ENCODE peak calls at places on chromosomes 3 and 15, in nine cellular contexts. T, B, X, I, H, Z, R, C and N are unnamed samples.

GRCh38 chr15:92637621-92638020 is 18.0 kb downstream of the FAM174B start:
- DNase-seq in Z (no peak), R (no peak), C (peak; percentile 6), B (no peak), H (peak; percentile 25), T (no peak), I (no peak), X (no peak), N (no peak)

GRCh38 chr3:54882114-54882833 is 45.6 kb downstream of the LRTM1 start:
- DNase-seq in H (no peak), X (no peak), I (no peak), T (peak; percentile 94), R (peak; percentile 92), Z (no peak), C (no peak), B (peak; percentile 96), N (peak; percentile 98)

GRCh38 chr3:158768361-158768787 is 33.5 kb upstream of the MFSD1 start:
- DNase-seq in I (no peak), R (peak; percentile 76), B (peak; percentile 52), H (peak; percentile 41), X (no peak), T (no peak), C (no peak), Z (peak; percentile 76), N (peak; percentile 70)

GRCh38 chr3:74850381-74850780 is 235.9 kb upstream of the CNTN3 start:
- DNase-seq in B (no peak), C (no peak), I (no peak), T (no peak), Z (no peak), R (no peak), X (no peak), H (no peak), N (no peak)

GRCh38 chr3:35748144-35748543 is 108.8 kb downstream of the ARPP21 start:
- DNase-seq in R (no peak), Z (no peak), I (no peak), H (no peak), X (no peak), C (no peak), B (no peak), T (no peak), N (no peak)

GRCh38 chr3:99499235-99499798 is 139.1 kb upstream of the COL8A1 start:
- DNase-seq in X (peak; percentile 16), T (no peak), B (peak; percentile 82), I (peak; percentile 15), R (peak; percentile 85), H (peak; percentile 27), Z (no peak), C (peak; percentile 38), N (peak; percentile 74)

GRCh38 chr15:56758770-56759449 is 25.6 kb upstream of the ZNF280D start:
- DNase-seq in Z (no peak), B (peak; percentile 83), H (no peak), T (peak; percentile 42), C (no peak), X (no peak), I (no peak), R (peak; percentile 73), N (peak; percentile 58)

GRCh38 chr15:85133709-85134108 is 152.1 kb downstream of the PDE8A start:
- DNase-seq in I (no peak), H (no peak), X (no peak), B (no peak), R (no peak), Z (no peak), T (no peak), C (no peak), N (no peak)

GRCh38 chr3:73827658-73828313 is 203.0 kb upstream of the PDZRN3 start:
- DNase-seq in H (no peak), B (peak; percentile 58), Z (no peak), I (no peak), R (peak; percentile 68), T (no peak), X (no peak), C (no peak), N (peak; percentile 32)

GRCh38 chr15:49734831-49735508 is 114.1 kb downstream of the DTWD1 start:
- DNase-seq in R (no peak), Z (no peak), H (no peak), C (no peak), T (no peak), I (no peak), B (no peak), X (no peak), N (no peak)

GRCh38 chr15:62327386-62327785 is 162.3 kb upstream of the C2CD4B start:
- DNase-seq in I (no peak), H (no peak), R (no peak), C (no peak), T (no peak), B (no peak), X (no peak), Z (no peak), N (no peak)

GRCh38 chr15:62324382-62324781 is 159.3 kb upstream of the C2CD4B start:
- DNase-seq in X (no peak), R (peak; percentile 2), H (no peak), I (no peak), C (no peak), Z (no peak), B (no peak), T (peak; percentile 31), N (no peak)

GRCh38 chr15:62325597-62325996 is 160.5 kb upstream of the C2CD4B start:
- DNase-seq in X (no peak), B (no peak), R (no peak), C (no peak), I (no peak), H (no peak), T (no peak), Z (no peak), N (no peak)

GRCh38 chr15:62326460-62327011 is 161.5 kb upstream of the C2CD4B start:
- DNase-seq in X (no peak), H (no peak), R (no peak), Z (no peak), T (no peak), B (no peak), I (no peak), C (no peak), N (no peak)

GRCh38 chr15:62323353-62323752 is 158.3 kb upstream of the C2CD4B start:
- DNase-seq in T (no peak), B (no peak), C (no peak), R (no peak), I (no peak), Z (no peak), H (no peak), X (no peak), N (no peak)
- TF ChIP-seq CTCF in T (no peak), B (no peak), C (no peak), R (no peak), I (no peak), Z (no peak), H (no peak), X (no peak), N (no peak)

GRCh38 chr3:156668073-156668763 is 6.2 kb upstream of the TIPARP start:
- DNase-seq in B (peak; percentile 75), Z (no peak), I (no peak), T (no peak), C (no peak), X (no peak), H (peak; percentile 40), R (peak; percentile 66), N (peak; percentile 94)

GRCh38 chr3:156664285-156665178 is 9.9 kb upstream of the TIPARP start:
- DNase-seq in Z (no peak), H (no peak), X (no peak), I (no peak), T (no peak), R (no peak), B (no peak), C (no peak), N (no peak)

GRCh38 chr3:156661158-156661557 is 13.2 kb upstream of the TIPARP start:
- DNase-seq in B (no peak), Z (no peak), T (no peak), I (no peak), C (no peak), H (no peak), R (no peak), X (no peak), N (no peak)

GRCh38 chr3:156666073-156666472 is 8.3 kb upstream of the TIPARP start:
- DNase-seq in X (no peak), R (no peak), C (no peak), T (no peak), B (no peak), Z (no peak), H (no peak), I (no peak), N (no peak)

GRCh38 chr3:156665296-156665695 is 9.1 kb upstream of the TIPARP start:
- DNase-seq in R (peak; percentile 86), C (no peak), I (no peak), X (no peak), T (no peak), H (no peak), Z (no peak), B (peak; percentile 83), N (peak; percentile 90)
- H3K4me3 ChIP-seq in R (no peak overlapping the region), C (no peak overlapping the region), I (no peak overlapping the region), X (no peak overlapping the region), T (no peak overlapping the region), H (no peak overlapping the region), Z (no peak overlapping the region), B (no peak overlapping the region), N (no peak overlapping the region)

GRCh38 chr15:82995076-82995475 is 9.1 kb downstream of the RAMAC start:
- DNase-seq in X (no peak), Z (no peak), R (no peak), T (no peak), I (no peak), H (no peak), B (no peak), C (no peak), N (no peak)

GRCh38 chr15:82995938-82996337 is 9.9 kb downstream of the RAMAC start:
- DNase-seq in T (no peak), C (no peak), R (no peak), X (no peak), B (no peak), H (no peak), Z (no peak), I (no peak), N (peak; percentile 11)

GRCh38 chr15:82999426-82999825 is 12.0 kb downstream of the C15orf40 start:
- DNase-seq in R (no peak), Z (no peak), X (no peak), T (no peak), H (no peak), B (no peak), C (no peak), I (no peak), N (peak; percentile 13)

GRCh38 chr15:82999905-83000671 is 11.4 kb downstream of the C15orf40 start:
- DNase-seq in Z (no peak), X (peak; percentile 43), I (peak; percentile 70), R (peak; percentile 85), T (no peak), C (peak; percentile 33), B (peak; percentile 77), H (no peak), N (peak; percentile 75)
- TF ChIP-seq CTCF in Z (peak; percentile 57), X (peak; percentile 75), I (peak; percentile 83), R (peak; percentile 67), T (peak; percentile 64), C (peak; percentile 48), B (peak; percentile 49), H (no peak), N (peak; percentile 66)

GRCh38 chr3:173819368-173819767 is 421.8 kb downstream of the NLGN1 start:
- DNase-seq in X (no peak), H (no peak), B (no peak), Z (no peak), C (no peak), I (no peak), T (no peak), R (no peak), N (no peak)
- H3K4me3 ChIP-seq in X (no peak overlapping the region), H (no peak overlapping the region), B (no peak overlapping the region), Z (no peak overlapping the region), C (no peak overlapping the region), I (no peak overlapping the region), T (no peak overlapping the region), R (no peak overlapping the region), N (no peak overlapping the region)

GRCh38 chr15:42800731-42801474 is 64.0 kb upstream of the CDAN1 start:
- DNase-seq in T (no peak), X (no peak), I (peak; percentile 3), H (no peak), B (no peak), C (peak; percentile 23), R (no peak), Z (no peak), N (no peak)
- TF ChIP-seq CTCF in T (no peak), X (no peak), I (peak; percentile 64), H (no peak), B (no peak), C (peak; percentile 35), R (peak; percentile 34), Z (no peak), N (no peak)